ENCODE peak calls at places on chromosomes 12 and 14, in five cellular contexts. Z is RPMI7951, U is HEK293T, L is sciatic nerve, S is hypothalamus. B is an unnamed sample.

GRCh38 chr12:52776435-52776834 is 710 bp downstream of the KRT76 start:
- DNase-seq in Z (no peak), U (no peak), L (no peak), S (no peak), B (peak)

GRCh38 chr12:78359530-78359929 is 505.0 kb upstream of the SYT1 start:
- DNase-seq in Z (no peak), U (no peak), L (no peak), S (no peak), B (no peak)

GRCh38 chr12:114404451-114405198 is 1.3 kb downstream of the TBX5 start:
- DNase-seq in Z (no peak), U (no peak), L (no peak), S (no peak), B (no peak)

GRCh38 chr14:21104448-21105060 is 3.7 kb downstream of the TMEM253 start:
- DNase-seq in Z (peak), U (peak), L (peak), S (peak), B (peak)

GRCh38 chr12:8953773-8954402 is 4.4 kb upstream of the M6PR start:
- DNase-seq in Z (no peak), U (no peak), L (no peak), S (no peak), B (no peak)

GRCh38 chr12:28374556-28374955 is 184.3 kb downstream of the CCDC91 start:
- DNase-seq in Z (no peak), U (no peak), L (no peak), S (no peak), B (no peak)

GRCh38 chr14:22168092-22168955 is 420.7 kb downstream of the DAD1 start:
- DNase-seq in Z (no peak), U (no peak), L (no peak), S (no peak), B (no peak)

GRCh38 chr12:19544351-19544750 is 105.1 kb downstream of the AEBP2 start:
- DNase-seq in Z (no peak), U (no peak), L (no peak), S (no peak), B (no peak)

GRCh38 chr12:93015970-93016751 is 87.1 kb upstream of the EEA1 start:
- DNase-seq in Z (no peak), U (no peak), L (no peak), S (no peak), B (no peak)

GRCh38 chr12:3747543-3747942 is 5.4 kb downstream of the CRACR2A start:
- DNase-seq in Z (no peak), U (no peak), L (no peak), S (no peak), B (no peak)

GRCh38 chr14:67932708-67933107 is 113.1 kb downstream of the RAD51B start:
- DNase-seq in Z (no peak), U (no peak), L (no peak), S (no peak), B (no peak)

GRCh38 chr12:20212036-20212435 is 156.3 kb upstream of the PDE3A start:
- DNase-seq in Z (peak), U (no peak), L (no peak), S (no peak), B (no peak)

GRCh38 chr12:15304296-15304695 is 18.0 kb upstream of the PTPRO start:
- DNase-seq in Z (no peak), U (no peak), L (no peak), S (no peak), B (no peak)

GRCh38 chr14:68012861-68013260 is 193.3 kb downstream of the RAD51B start:
- DNase-seq in Z (peak), U (no peak), L (no peak), S (no peak), B (peak)

GRCh38 chr14:99282261-99283050 is 10.5 kb upstream of the BCL11B start:
- DNase-seq in Z (no peak), U (no peak), L (no peak), S (no peak), B (no peak)

GRCh38 chr12:114938487-114939210 is 254.7 kb upstream of the TBX3 start:
- DNase-seq in Z (no peak), U (no peak), L (no peak), S (no peak), B (no peak)

GRCh38 chr12:32032205-32032810 is 73.1 kb downstream of the RESF1 start:
- DNase-seq in Z (no peak), U (peak), L (no peak), S (no peak), B (no peak)

GRCh38 chr14:68549966-68550705 is 242.7 kb downstream of the ZFP36L1 start:
- DNase-seq in Z (no peak), U (no peak), L (no peak), S (no peak), B (no peak)

GRCh38 chr12:10147714-10148403 is 17.9 kb upstream of the CLEC7A start:
- DNase-seq in Z (no peak), U (no peak), L (no peak), S (no peak), B (no peak)

GRCh38 chr12:84397279-84397678 is 515.3 kb downstream of the SLC6A15 start:
- DNase-seq in Z (no peak), U (no peak), L (no peak), S (no peak), B (no peak)

GRCh38 chr14:99600232-99600888 is 3.6 kb downstream of the CCDC85C start:
- DNase-seq in Z (no peak), U (no peak), L (no peak), S (no peak), B (no peak)

GRCh38 chr14:76812093-76812421 is 625 bp downstream of the ANGEL1 start:
- DNase-seq in Z (no peak), U (peak), L (no peak), S (no peak), B (no peak)

GRCh38 chr14:50964683-50965390 is 20.6 kb upstream of the PYGL start:
- DNase-seq in Z (peak), U (no peak), L (peak), S (no peak), B (no peak)

GRCh38 chr12:131287938-131288797 is 334.5 kb downstream of the ADGRD1 start:
- DNase-seq in Z (no peak), U (no peak), L (peak), S (no peak), B (peak)

GRCh38 chr14:32683679-32684078 is 255.0 kb upstream of the NPAS3 start:
- DNase-seq in Z (no peak), U (no peak), L (no peak), S (no peak), B (no peak)

B was measured in posterior vena cava.